ENCODE peak calls at places on chromosomes 7 and 10, in ten cellular contexts. One of them, this sample, is unnamed. For H3K4me1, the result is how much of the 10 kb centered on the place peaks cover.

GRCh38 chr10:74930962-74931361 is 104.6 kb downstream of the KAT6B start:
- DNase-seq in body of pancreas: no peak
- DNase-seq in sigmoid colon: no peak
- DNase-seq in thoracic aorta: no peak
- DNase-seq in CD8-positive, alpha-beta T cell: no peak
- DNase-seq in left lung: no peak
- DNase-seq in spleen: no peak
- DNase-seq in transverse colon: no peak
- DNase-seq in gastrocnemius medialis: no peak
- DNase-seq in left ventricle myocardium inferior: no peak
- DNase-seq in this sample: no peak

GRCh38 chr7:157541295-157541608 is 204.4 kb downstream of the DNAJB6 start:
- DNase-seq in left lung: peak
- DNase-seq in CD8-positive, alpha-beta T cell: no peak
- DNase-seq in thoracic aorta: no peak
- DNase-seq in body of pancreas: no peak
- DNase-seq in sigmoid colon: peak
- DNase-seq in spleen: peak
- DNase-seq in gastrocnemius medialis: no peak
- DNase-seq in transverse colon: no peak
- DNase-seq in left ventricle myocardium inferior: no peak
- DNase-seq in this sample: peak

GRCh38 chr10:60629332-60629731 is 148.9 kb upstream of the CDK1 start:
- DNase-seq in gastrocnemius medialis: no peak
- DNase-seq in left lung: no peak
- DNase-seq in CD8-positive, alpha-beta T cell: no peak
- DNase-seq in body of pancreas: no peak
- DNase-seq in thoracic aorta: no peak
- DNase-seq in left ventricle myocardium inferior: no peak
- DNase-seq in sigmoid colon: no peak
- DNase-seq in spleen: no peak
- DNase-seq in transverse colon: no peak
- DNase-seq in this sample: no peak

GRCh38 chr10:34288634-34289033 is 526.5 kb downstream of the PARD3 start:
- DNase-seq in left ventricle myocardium inferior: no peak
- DNase-seq in left lung: no peak
- DNase-seq in body of pancreas: no peak
- DNase-seq in transverse colon: no peak
- DNase-seq in thoracic aorta: no peak
- DNase-seq in gastrocnemius medialis: no peak
- DNase-seq in spleen: no peak
- DNase-seq in sigmoid colon: no peak
- DNase-seq in CD8-positive, alpha-beta T cell: no peak
- DNase-seq in this sample: no peak

GRCh38 chr7:69373171-69374035 is 224.9 kb upstream of the AUTS2 start:
- DNase-seq in sigmoid colon: no peak
- DNase-seq in spleen: no peak
- DNase-seq in left ventricle myocardium inferior: no peak
- DNase-seq in transverse colon: no peak
- DNase-seq in thoracic aorta: no peak
- DNase-seq in left lung: no peak
- DNase-seq in CD8-positive, alpha-beta T cell: no peak
- DNase-seq in body of pancreas: no peak
- DNase-seq in gastrocnemius medialis: no peak
- DNase-seq in this sample: no peak

GRCh38 chr7:102318482-102318971 is 31.9 kb downstream of the SH2B2 start:
- DNase-seq in CD8-positive, alpha-beta T cell: no peak
- DNase-seq in sigmoid colon: no peak
- DNase-seq in body of pancreas: no peak
- DNase-seq in thoracic aorta: no peak
- DNase-seq in left ventricle myocardium inferior: no peak
- DNase-seq in transverse colon: no peak
- DNase-seq in left lung: no peak
- DNase-seq in spleen: peak
- DNase-seq in gastrocnemius medialis: no peak
- DNase-seq in this sample: no peak

GRCh38 chr10:50561266-50561665 is 62.5 kb downstream of the SGMS1 start:
- DNase-seq in spleen: no peak
- DNase-seq in gastrocnemius medialis: no peak
- DNase-seq in body of pancreas: no peak
- DNase-seq in thoracic aorta: no peak
- DNase-seq in sigmoid colon: no peak
- DNase-seq in CD8-positive, alpha-beta T cell: no peak
- DNase-seq in left lung: no peak
- DNase-seq in transverse colon: no peak
- DNase-seq in left ventricle myocardium inferior: no peak
- DNase-seq in this sample: no peak

GRCh38 chr7:30548762-30549344 is 44.2 kb upstream of the GGCT start:
- DNase-seq in thoracic aorta: no peak
- DNase-seq in spleen: no peak
- DNase-seq in sigmoid colon: peak
- DNase-seq in CD8-positive, alpha-beta T cell: peak
- DNase-seq in left ventricle myocardium inferior: peak
- DNase-seq in gastrocnemius medialis: peak
- DNase-seq in body of pancreas: peak
- DNase-seq in transverse colon: peak
- DNase-seq in left lung: no peak
- DNase-seq in this sample: peak

GRCh38 chr7:148704966-148705365 is 6.3 kb downstream of the CUL1 start:
- DNase-seq in sigmoid colon: no peak
- DNase-seq in spleen: no peak
- DNase-seq in left lung: no peak
- DNase-seq in left ventricle myocardium inferior: no peak
- DNase-seq in thoracic aorta: no peak
- DNase-seq in body of pancreas: no peak
- DNase-seq in transverse colon: no peak
- DNase-seq in CD8-positive, alpha-beta T cell: no peak
- DNase-seq in gastrocnemius medialis: no peak
- DNase-seq in this sample: no peak

GRCh38 chr7:1484569-1484968 is 19.6 kb downstream of the INTS1 start:
- DNase-seq in thoracic aorta: no peak
- DNase-seq in CD8-positive, alpha-beta T cell: no peak
- DNase-seq in sigmoid colon: no peak
- DNase-seq in left lung: no peak
- DNase-seq in body of pancreas: no peak
- DNase-seq in spleen: no peak
- DNase-seq in gastrocnemius medialis: no peak
- DNase-seq in transverse colon: no peak
- DNase-seq in left ventricle myocardium inferior: no peak
- DNase-seq in this sample: no peak

GRCh38 chr7:119999743-120000475 is 273.1 kb upstream of the KCND2 start:
- DNase-seq in spleen: no peak
- DNase-seq in left ventricle myocardium inferior: no peak
- DNase-seq in body of pancreas: no peak
- DNase-seq in transverse colon: no peak
- DNase-seq in left lung: no peak
- DNase-seq in thoracic aorta: no peak
- DNase-seq in gastrocnemius medialis: no peak
- DNase-seq in CD8-positive, alpha-beta T cell: no peak
- DNase-seq in sigmoid colon: no peak
- DNase-seq in this sample: no peak

GRCh38 chr7:105689093-105689819 is 108.0 kb upstream of the EFCAB10 start:
- DNase-seq in body of pancreas: no peak
- DNase-seq in spleen: no peak
- DNase-seq in left lung: no peak
- DNase-seq in transverse colon: no peak
- DNase-seq in thoracic aorta: no peak
- DNase-seq in left ventricle myocardium inferior: no peak
- DNase-seq in CD8-positive, alpha-beta T cell: no peak
- DNase-seq in sigmoid colon: peak
- DNase-seq in gastrocnemius medialis: no peak
- DNase-seq in this sample: no peak

GRCh38 chr7:149753370-149754233 is 19.8 kb downstream of the ZNF467 start:
- DNase-seq in thoracic aorta: no peak
- DNase-seq in left lung: no peak
- DNase-seq in transverse colon: peak
- DNase-seq in body of pancreas: peak
- DNase-seq in sigmoid colon: no peak
- DNase-seq in gastrocnemius medialis: no peak
- DNase-seq in CD8-positive, alpha-beta T cell: no peak
- DNase-seq in spleen: peak
- DNase-seq in left ventricle myocardium inferior: no peak
- DNase-seq in this sample: peak

GRCh38 chr7:99000904-99001442 is 122.6 kb downstream of the TRRAP start:
- DNase-seq in gastrocnemius medialis: no peak
- DNase-seq in spleen: no peak
- DNase-seq in left ventricle myocardium inferior: no peak
- DNase-seq in sigmoid colon: no peak
- DNase-seq in thoracic aorta: no peak
- DNase-seq in body of pancreas: no peak
- DNase-seq in transverse colon: no peak
- DNase-seq in left lung: no peak
- DNase-seq in CD8-positive, alpha-beta T cell: no peak
- DNase-seq in this sample: no peak

GRCh38 chr10:97715259-97715874 is 1.8 kb downstream of the MARVELD1 start:
- DNase-seq in sigmoid colon: no peak
- DNase-seq in body of pancreas: no peak
- DNase-seq in spleen: no peak
- DNase-seq in CD8-positive, alpha-beta T cell: no peak
- DNase-seq in transverse colon: no peak
- DNase-seq in left lung: no peak
- DNase-seq in thoracic aorta: no peak
- DNase-seq in left ventricle myocardium inferior: no peak
- DNase-seq in gastrocnemius medialis: no peak
- DNase-seq in this sample: no peak
- H3K4me3 ChIP-seq in sigmoid colon: peak
- H3K4me3 ChIP-seq in body of pancreas: no peak
- H3K4me3 ChIP-seq in spleen: no peak
- H3K4me3 ChIP-seq in CD8-positive, alpha-beta T cell: no peak
- H3K4me3 ChIP-seq in transverse colon: peak
- H3K4me3 ChIP-seq in left lung: peak
- H3K4me3 ChIP-seq in thoracic aorta: peak
- H3K4me3 ChIP-seq in left ventricle myocardium inferior: peak
- H3K4me3 ChIP-seq in gastrocnemius medialis: peak
- H3K4me3 ChIP-seq in this sample: no peak

GRCh38 chr7:25621993-25622392 is 393.7 kb upstream of the NPVF start:
- DNase-seq in CD8-positive, alpha-beta T cell: no peak
- DNase-seq in thoracic aorta: no peak
- DNase-seq in transverse colon: no peak
- DNase-seq in left ventricle myocardium inferior: no peak
- DNase-seq in body of pancreas: no peak
- DNase-seq in gastrocnemius medialis: no peak
- DNase-seq in left lung: no peak
- DNase-seq in sigmoid colon: no peak
- DNase-seq in spleen: no peak
- DNase-seq in this sample: no peak
- TF ChIP-seq CTCF in CD8-positive, alpha-beta T cell: no peak
- TF ChIP-seq CTCF in thoracic aorta: no peak
- TF ChIP-seq CTCF in transverse colon: no peak
- TF ChIP-seq CTCF in left ventricle myocardium inferior: no peak
- TF ChIP-seq CTCF in body of pancreas: no peak
- TF ChIP-seq CTCF in gastrocnemius medialis: no peak
- TF ChIP-seq CTCF in left lung: no peak
- TF ChIP-seq CTCF in sigmoid colon: no peak
- TF ChIP-seq CTCF in spleen: no peak
- TF ChIP-seq CTCF in this sample: no peak

GRCh38 chr7:151517601-151518104 is 2.0 kb downstream of the RHEB start:
- DNase-seq in spleen: no peak
- DNase-seq in left ventricle myocardium inferior: no peak
- DNase-seq in thoracic aorta: no peak
- DNase-seq in body of pancreas: no peak
- DNase-seq in gastrocnemius medialis: no peak
- DNase-seq in sigmoid colon: no peak
- DNase-seq in CD8-positive, alpha-beta T cell: no peak
- DNase-seq in left lung: no peak
- DNase-seq in transverse colon: no peak
- DNase-seq in this sample: no peak
- H3K4me1 ChIP-seq in spleen: half or more
- H3K4me1 ChIP-seq in left ventricle myocardium inferior: half or more
- H3K4me1 ChIP-seq in thoracic aorta: under half
- H3K4me1 ChIP-seq in body of pancreas: under half
- H3K4me1 ChIP-seq in gastrocnemius medialis: half or more
- H3K4me1 ChIP-seq in sigmoid colon: under half
- H3K4me1 ChIP-seq in CD8-positive, alpha-beta T cell: under half
- H3K4me1 ChIP-seq in left lung: under half
- H3K4me1 ChIP-seq in transverse colon: under half
- H3K4me1 ChIP-seq in this sample: under half

GRCh38 chr10:92419740-92420553 is 129.0 kb downstream of the MARCHF5 start:
- DNase-seq in gastrocnemius medialis: no peak
- DNase-seq in body of pancreas: peak
- DNase-seq in CD8-positive, alpha-beta T cell: no peak
- DNase-seq in left lung: peak
- DNase-seq in sigmoid colon: peak
- DNase-seq in spleen: peak
- DNase-seq in transverse colon: peak
- DNase-seq in thoracic aorta: no peak
- DNase-seq in left ventricle myocardium inferior: peak
- DNase-seq in this sample: peak

GRCh38 chr10:92421550-92421949 is 130.6 kb downstream of the MARCHF5 start:
- DNase-seq in gastrocnemius medialis: no peak
- DNase-seq in body of pancreas: no peak
- DNase-seq in thoracic aorta: no peak
- DNase-seq in sigmoid colon: no peak
- DNase-seq in spleen: no peak
- DNase-seq in transverse colon: no peak
- DNase-seq in left ventricle myocardium inferior: no peak
- DNase-seq in CD8-positive, alpha-beta T cell: no peak
- DNase-seq in left lung: no peak
- DNase-seq in this sample: no peak

GRCh38 chr10:92418891-92419290 is 127.9 kb downstream of the MARCHF5 start:
- DNase-seq in body of pancreas: no peak
- DNase-seq in thoracic aorta: no peak
- DNase-seq in gastrocnemius medialis: no peak
- DNase-seq in left lung: no peak
- DNase-seq in left ventricle myocardium inferior: no peak
- DNase-seq in spleen: no peak
- DNase-seq in CD8-positive, alpha-beta T cell: no peak
- DNase-seq in sigmoid colon: no peak
- DNase-seq in transverse colon: no peak
- DNase-seq in this sample: no peak

GRCh38 chr10:92418221-92418620 is 127.3 kb downstream of the MARCHF5 start:
- DNase-seq in left lung: no peak
- DNase-seq in gastrocnemius medialis: no peak
- DNase-seq in CD8-positive, alpha-beta T cell: no peak
- DNase-seq in sigmoid colon: no peak
- DNase-seq in thoracic aorta: no peak
- DNase-seq in left ventricle myocardium inferior: no peak
- DNase-seq in spleen: no peak
- DNase-seq in body of pancreas: no peak
- DNase-seq in transverse colon: no peak
- DNase-seq in this sample: no peak

DNA sequence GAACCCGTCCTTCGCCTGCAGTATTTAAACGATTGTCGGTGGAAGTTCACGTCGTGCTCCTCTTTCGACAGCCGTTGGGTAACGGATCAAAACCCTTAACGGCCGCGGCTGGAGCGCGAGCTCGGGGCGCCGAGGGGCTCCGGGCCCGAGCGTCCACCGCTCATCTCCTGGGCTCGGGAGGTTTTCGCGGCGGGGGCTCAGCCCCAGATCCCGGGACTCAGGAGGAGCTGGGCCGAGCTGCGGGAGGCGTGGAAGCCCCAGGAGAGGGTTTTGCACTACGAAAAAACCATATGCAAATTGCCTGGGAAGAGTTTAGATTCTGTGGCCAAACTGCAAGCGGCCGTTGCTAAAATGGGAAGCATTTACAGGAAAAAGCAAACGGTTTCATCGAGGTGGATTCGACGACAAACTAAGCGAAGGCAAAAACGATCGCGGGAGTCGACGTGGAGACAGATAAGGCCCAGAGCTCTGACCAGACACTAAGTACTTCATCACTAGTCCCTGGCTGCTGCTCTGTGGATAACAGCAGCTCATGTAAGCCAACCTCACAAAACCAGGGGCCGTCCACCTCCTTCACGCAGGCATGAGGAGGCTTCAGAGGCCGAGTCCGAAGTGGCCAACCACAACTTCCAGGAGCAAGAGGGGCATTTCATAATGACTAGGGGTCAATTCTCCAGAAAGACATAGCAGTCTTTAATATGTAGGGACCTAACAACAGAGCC is 129.7 kb downstream of the MARCHF5 start:
- DNase-seq in spleen: no peak
- DNase-seq in sigmoid colon: no peak
- DNase-seq in thoracic aorta: no peak
- DNase-seq in gastrocnemius medialis: no peak
- DNase-seq in body of pancreas: no peak
- DNase-seq in CD8-positive, alpha-beta T cell: no peak
- DNase-seq in left ventricle myocardium inferior: no peak
- DNase-seq in transverse colon: no peak
- DNase-seq in left lung: peak
- DNase-seq in this sample: peak
- H3K4me3 ChIP-seq in spleen: no peak
- H3K4me3 ChIP-seq in sigmoid colon: peak
- H3K4me3 ChIP-seq in thoracic aorta: peak
- H3K4me3 ChIP-seq in gastrocnemius medialis: peak
- H3K4me3 ChIP-seq in body of pancreas: peak
- H3K4me3 ChIP-seq in CD8-positive, alpha-beta T cell: no peak
- H3K4me3 ChIP-seq in left ventricle myocardium inferior: peak
- H3K4me3 ChIP-seq in transverse colon: no peak
- H3K4me3 ChIP-seq in left lung: peak
- H3K4me3 ChIP-seq in this sample: no peak

This sample was measured in mucosa of descending colon.